ENCODE peak calls at places on chromosome 20, in five cellular contexts. One of them, this sample, is unnamed.

GRCh38 chr20:34637245-34638185 is 39.4 kb downstream of the PIGU start:
- DNase-seq in ovary: no peak
- DNase-seq in mucosa of descending colon: no peak
- DNase-seq in naive thymus-derived CD4-positive, alpha-beta T cell: no peak
- DNase-seq in heart right ventricle: no peak
- DNase-seq in this sample: no peak

GRCh38 chr20:51305316-51306052 is 237.0 kb downstream of the NFATC2 start:
- DNase-seq in ovary: no peak
- DNase-seq in mucosa of descending colon: no peak
- DNase-seq in naive thymus-derived CD4-positive, alpha-beta T cell: no peak
- DNase-seq in heart right ventricle: no peak
- DNase-seq in this sample: no peak

GRCh38 chr20:47960769-47961525 is 175.7 kb upstream of the SULF2 start:
- DNase-seq in ovary: no peak
- DNase-seq in mucosa of descending colon: no peak
- DNase-seq in naive thymus-derived CD4-positive, alpha-beta T cell: no peak
- DNase-seq in heart right ventricle: no peak
- DNase-seq in this sample: no peak

GRCh38 chr20:24211972-24212371 is 223.4 kb upstream of the GGTLC1 start:
- DNase-seq in ovary: no peak
- DNase-seq in mucosa of descending colon: no peak
- DNase-seq in naive thymus-derived CD4-positive, alpha-beta T cell: no peak
- DNase-seq in heart right ventricle: no peak
- DNase-seq in this sample: no peak

GRCh38 chr20:35368616-35369423 is 43.0 kb downstream of the UQCC1 start:
- DNase-seq in ovary: no peak
- DNase-seq in mucosa of descending colon: no peak
- DNase-seq in naive thymus-derived CD4-positive, alpha-beta T cell: no peak
- DNase-seq in heart right ventricle: peak; percentile 23
- DNase-seq in this sample: no peak

GRCh38 chr20:32906871-32907495 is 48.3 kb downstream of the EFCAB8 start:
- DNase-seq in ovary: no peak
- DNase-seq in mucosa of descending colon: no peak
- DNase-seq in naive thymus-derived CD4-positive, alpha-beta T cell: no peak
- DNase-seq in heart right ventricle: no peak
- DNase-seq in this sample: no peak

GRCh38 chr20:54345301-54345724 is 130.1 kb upstream of the DOK5 start:
- DNase-seq in ovary: no peak
- DNase-seq in mucosa of descending colon: no peak
- DNase-seq in naive thymus-derived CD4-positive, alpha-beta T cell: no peak
- DNase-seq in heart right ventricle: no peak
- DNase-seq in this sample: no peak

GRCh38 chr20:59646487-59646886 is 42.1 kb downstream of the PHACTR3 start:
- DNase-seq in ovary: no peak
- DNase-seq in mucosa of descending colon: no peak
- DNase-seq in naive thymus-derived CD4-positive, alpha-beta T cell: no peak
- DNase-seq in heart right ventricle: no peak
- DNase-seq in this sample: no peak

GRCh38 chr20:9439806-9440205 is 74.6 kb upstream of the LAMP5 start:
- DNase-seq in ovary: no peak
- DNase-seq in mucosa of descending colon: no peak
- DNase-seq in naive thymus-derived CD4-positive, alpha-beta T cell: no peak
- DNase-seq in heart right ventricle: no peak
- DNase-seq in this sample: no peak

GRCh38 chr20:52004720-52005119 is 186.9 kb downstream of the ZFP64 start:
- DNase-seq in ovary: no peak
- DNase-seq in mucosa of descending colon: no peak
- DNase-seq in naive thymus-derived CD4-positive, alpha-beta T cell: no peak
- DNase-seq in heart right ventricle: no peak
- DNase-seq in this sample: no peak

GRCh38 chr20:881051-881820 is 34.9 kb downstream of the ANGPT4 start:
- DNase-seq in ovary: no peak
- DNase-seq in mucosa of descending colon: no peak
- DNase-seq in naive thymus-derived CD4-positive, alpha-beta T cell: no peak
- DNase-seq in heart right ventricle: no peak
- DNase-seq in this sample: no peak

GRCh38 chr20:49608752-49609670 is 41.1 kb upstream of the PTGIS start:
- DNase-seq in ovary: peak; percentile 72
- DNase-seq in mucosa of descending colon: peak; percentile 76
- DNase-seq in naive thymus-derived CD4-positive, alpha-beta T cell: peak; percentile 69
- DNase-seq in heart right ventricle: peak; percentile 68
- DNase-seq in this sample: peak; percentile 69

GRCh38 chr20:9508240-9508661 is 6.1 kb upstream of the LAMP5 start:
- DNase-seq in ovary: no peak
- DNase-seq in mucosa of descending colon: no peak
- DNase-seq in naive thymus-derived CD4-positive, alpha-beta T cell: no peak
- DNase-seq in heart right ventricle: no peak
- DNase-seq in this sample: no peak

DNA sequence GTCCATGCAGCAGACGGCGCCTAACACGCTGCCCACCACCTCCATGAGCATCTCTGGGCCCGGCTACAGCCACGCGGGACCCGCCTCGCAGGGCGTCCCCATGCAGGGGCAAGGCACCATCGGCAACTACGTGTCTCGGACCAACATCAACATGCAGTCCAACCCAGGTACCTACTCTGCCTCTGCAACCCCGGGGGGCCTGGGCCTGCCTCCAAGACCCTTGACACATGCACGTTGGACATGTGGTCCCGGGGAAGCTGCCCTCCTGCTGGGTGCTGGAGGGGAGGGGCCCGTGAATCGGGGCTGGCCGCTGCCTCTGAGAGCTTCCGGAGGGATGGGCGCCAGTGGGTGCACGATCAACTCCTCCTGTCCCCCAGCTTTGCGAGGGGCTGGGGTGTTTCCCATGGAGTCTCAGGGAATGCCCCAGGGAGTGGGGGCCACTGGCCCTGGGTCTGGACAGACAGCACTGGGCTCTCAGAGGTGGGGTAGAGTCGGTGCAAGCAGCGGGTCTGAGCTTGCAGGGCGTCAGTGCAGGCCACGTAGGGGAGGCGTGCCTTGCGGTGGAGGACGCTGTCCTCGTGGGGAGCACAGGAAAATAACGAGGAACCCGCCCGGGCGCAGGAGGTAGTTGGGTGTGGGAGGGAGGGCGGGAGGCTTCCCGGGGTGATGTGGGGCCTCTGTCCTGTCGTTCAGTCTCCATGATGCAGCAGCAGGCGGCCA is 19.4 kb downstream of the SS18L1 start:
- DNase-seq in ovary: no peak
- DNase-seq in mucosa of descending colon: no peak
- DNase-seq in naive thymus-derived CD4-positive, alpha-beta T cell: no peak
- DNase-seq in heart right ventricle: no peak
- DNase-seq in this sample: no peak
- H3K36me3 ChIP-seq in ovary: no peaks in the 10 kb centered on the region
- H3K36me3 ChIP-seq in mucosa of descending colon: no peaks in the 10 kb centered on the region
- H3K36me3 ChIP-seq in naive thymus-derived CD4-positive, alpha-beta T cell: no peaks in the 10 kb centered on the region
- H3K36me3 ChIP-seq in heart right ventricle: peaks cover 85% of the 10 kb centered on the region
- H3K36me3 ChIP-seq in this sample: peaks cover 33% of the 10 kb centered on the region

GRCh38 chr20:10658876-10659632 is 14.7 kb downstream of the JAG1 start:
- DNase-seq in ovary: no peak
- DNase-seq in mucosa of descending colon: no peak
- DNase-seq in naive thymus-derived CD4-positive, alpha-beta T cell: no peak
- DNase-seq in heart right ventricle: no peak
- DNase-seq in this sample: no peak
- H3K36me3 ChIP-seq in ovary: no peaks in the 10 kb centered on the region
- H3K36me3 ChIP-seq in mucosa of descending colon: no peaks in the 10 kb centered on the region
- H3K36me3 ChIP-seq in naive thymus-derived CD4-positive, alpha-beta T cell: no peaks in the 10 kb centered on the region
- H3K36me3 ChIP-seq in heart right ventricle: peaks cover 100% of the 10 kb centered on the region
- H3K36me3 ChIP-seq in this sample: no peaks in the 10 kb centered on the region

DNA sequence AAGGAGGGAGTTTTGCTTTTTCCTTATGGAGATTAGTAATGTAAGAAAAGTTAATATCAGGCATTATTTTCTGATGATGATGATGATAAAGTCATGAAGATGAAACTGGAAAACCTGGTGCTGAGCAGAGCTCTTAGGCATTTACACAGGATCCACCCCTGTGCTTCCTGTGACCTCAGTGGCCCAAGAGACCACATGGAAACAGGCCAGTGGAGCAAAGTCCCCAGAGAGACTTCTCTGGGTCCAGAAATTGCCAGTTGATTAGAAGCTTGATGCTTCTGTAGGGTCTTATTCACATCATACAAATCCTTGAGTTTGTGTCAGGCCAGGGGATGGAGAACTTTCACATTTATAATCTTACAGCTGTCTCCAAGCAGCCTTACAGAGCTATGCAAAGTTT is 46.1 kb downstream of the SLC13A3 start:
- DNase-seq in ovary: no peak
- DNase-seq in mucosa of descending colon: no peak
- DNase-seq in naive thymus-derived CD4-positive, alpha-beta T cell: no peak
- DNase-seq in heart right ventricle: no peak
- DNase-seq in this sample: no peak
- H3K36me3 ChIP-seq in ovary: no peaks in the 10 kb centered on the region
- H3K36me3 ChIP-seq in mucosa of descending colon: no peaks in the 10 kb centered on the region
- H3K36me3 ChIP-seq in naive thymus-derived CD4-positive, alpha-beta T cell: no peaks in the 10 kb centered on the region
- H3K36me3 ChIP-seq in heart right ventricle: no peaks in the 10 kb centered on the region
- H3K36me3 ChIP-seq in this sample: no peaks in the 10 kb centered on the region

DNA sequence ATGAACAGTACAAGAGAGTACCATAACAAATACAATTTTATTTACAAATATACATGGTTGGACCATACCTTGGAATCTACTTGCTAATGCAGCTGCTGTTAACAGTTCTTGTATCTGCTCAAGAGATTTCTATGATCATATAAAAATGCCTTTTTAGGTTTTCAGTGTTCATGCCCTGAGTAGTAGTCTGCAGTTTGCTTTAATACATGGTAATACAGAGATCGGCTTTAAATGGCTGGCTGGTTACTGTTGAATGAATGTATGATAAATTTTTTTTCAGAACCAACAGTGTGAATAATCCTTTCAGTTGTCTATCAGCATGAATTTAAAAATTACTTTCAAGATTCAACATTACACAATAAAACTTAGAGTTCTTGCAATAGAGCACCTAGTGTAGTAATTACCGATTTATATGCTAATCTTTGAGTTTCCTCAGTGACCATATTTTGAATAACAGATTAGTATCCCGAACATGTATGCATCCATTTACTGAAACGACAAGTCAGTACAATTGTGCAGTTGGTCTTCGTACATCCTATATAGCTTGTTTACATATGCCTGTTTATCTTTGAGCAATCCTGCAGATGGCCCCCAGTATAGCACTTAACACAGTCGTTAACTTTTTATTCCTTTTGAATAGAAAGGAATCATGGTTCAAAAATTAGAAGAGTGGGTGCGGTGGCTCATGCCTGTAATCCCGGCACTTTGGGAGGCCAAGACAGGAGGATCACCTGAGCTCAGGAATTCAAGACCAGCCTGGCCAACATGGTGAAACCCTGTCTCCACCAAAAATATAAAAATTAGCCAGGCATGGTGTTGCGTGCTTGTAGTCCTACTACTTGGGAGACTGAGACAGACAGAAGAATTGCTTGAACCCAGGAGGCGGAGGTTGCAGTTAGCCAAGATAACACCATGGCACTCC is 6.4 kb downstream of the SRSF6 start:
- DNase-seq in ovary: no peak
- DNase-seq in mucosa of descending colon: no peak
- DNase-seq in naive thymus-derived CD4-positive, alpha-beta T cell: no peak
- DNase-seq in heart right ventricle: no peak
- DNase-seq in this sample: no peak
- H3K36me3 ChIP-seq in ovary: no peaks in the 10 kb centered on the region
- H3K36me3 ChIP-seq in mucosa of descending colon: peaks cover 17% of the 10 kb centered on the region
- H3K36me3 ChIP-seq in naive thymus-derived CD4-positive, alpha-beta T cell: peaks cover 28% of the 10 kb centered on the region
- H3K36me3 ChIP-seq in heart right ventricle: peaks cover 100% of the 10 kb centered on the region
- H3K36me3 ChIP-seq in this sample: peaks cover 8% of the 10 kb centered on the region

This sample was measured in GM06990.